ENCODE peak calls at places on chromosomes 12 and 14, in eight cellular contexts. One of them, this sample, is unnamed.

GRCh38 chr12:19946549-19946948 is 421.8 kb upstream of the PDE3A start:
- DNase-seq in body of pancreas: no peak
- DNase-seq in psoas muscle: no peak
- DNase-seq in fibroblast of lung: peak; percentile 92
- DNase-seq in PC-3: peak; percentile 62
- DNase-seq in tibial nerve: no peak
- DNase-seq in mucosa of descending colon: no peak
- DNase-seq in A549: peak; percentile 73
- DNase-seq in this sample: no peak

GRCh38 chr12:10607885-10608458 is 5.4 kb downstream of the MAGOHB start:
- DNase-seq in psoas muscle: no peak
- DNase-seq in tibial nerve: no peak
- DNase-seq in body of pancreas: no peak
- DNase-seq in fibroblast of lung: peak; percentile 27
- DNase-seq in PC-3: peak; percentile 25
- DNase-seq in mucosa of descending colon: no peak
- DNase-seq in A549: no peak
- DNase-seq in this sample: peak; percentile 50

GRCh38 chr12:13597837-13598236 is 383.6 kb downstream of the GRIN2B start:
- DNase-seq in mucosa of descending colon: no peak
- DNase-seq in body of pancreas: no peak
- DNase-seq in psoas muscle: no peak
- DNase-seq in PC-3: no peak
- DNase-seq in fibroblast of lung: no peak
- DNase-seq in tibial nerve: no peak
- DNase-seq in A549: no peak
- DNase-seq in this sample: no peak

GRCh38 chr14:95244587-95244986 is 75.1 kb downstream of the CLMN start:
- DNase-seq in body of pancreas: no peak
- DNase-seq in PC-3: no peak
- DNase-seq in psoas muscle: no peak
- DNase-seq in fibroblast of lung: no peak
- DNase-seq in mucosa of descending colon: no peak
- DNase-seq in tibial nerve: no peak
- DNase-seq in A549: no peak
- DNase-seq in this sample: no peak

GRCh38 chr12:49121047-49121696 is 10.0 kb downstream of the TUBA1B start:
- DNase-seq in mucosa of descending colon: no peak
- DNase-seq in PC-3: peak; percentile 79
- DNase-seq in psoas muscle: no peak
- DNase-seq in tibial nerve: peak; percentile 56
- DNase-seq in fibroblast of lung: peak; percentile 78
- DNase-seq in A549: peak; percentile 86
- DNase-seq in body of pancreas: peak; percentile 51
- DNase-seq in this sample: peak; percentile 77

GRCh38 chr12:32454075-32454474 is 54.7 kb downstream of the FGD4 start:
- DNase-seq in psoas muscle: no peak
- DNase-seq in A549: peak; percentile 47
- DNase-seq in mucosa of descending colon: no peak
- DNase-seq in PC-3: peak; percentile 68
- DNase-seq in fibroblast of lung: peak; percentile 67
- DNase-seq in body of pancreas: no peak
- DNase-seq in tibial nerve: no peak
- DNase-seq in this sample: no peak

GRCh38 chr14:25237845-25238244 is 187.9 kb upstream of the STXBP6 start:
- DNase-seq in psoas muscle: no peak
- DNase-seq in fibroblast of lung: peak; percentile 11
- DNase-seq in A549: no peak
- DNase-seq in mucosa of descending colon: no peak
- DNase-seq in PC-3: no peak
- DNase-seq in body of pancreas: peak; percentile 8
- DNase-seq in tibial nerve: no peak
- DNase-seq in this sample: peak; percentile 36

GRCh38 chr14:43872752-43873655 is 634.1 kb downstream of the FSCB start:
- DNase-seq in psoas muscle: no peak
- DNase-seq in body of pancreas: no peak
- DNase-seq in tibial nerve: no peak
- DNase-seq in PC-3: no peak
- DNase-seq in mucosa of descending colon: no peak
- DNase-seq in fibroblast of lung: no peak
- DNase-seq in A549: no peak
- DNase-seq in this sample: no peak

GRCh38 chr12:115351513-115352077 is 667.6 kb upstream of the TBX3 start:
- DNase-seq in mucosa of descending colon: no peak
- DNase-seq in fibroblast of lung: peak; percentile 82
- DNase-seq in body of pancreas: no peak
- DNase-seq in A549: no peak
- DNase-seq in psoas muscle: no peak
- DNase-seq in tibial nerve: no peak
- DNase-seq in PC-3: no peak
- DNase-seq in this sample: no peak

GRCh38 chr14:103393687-103394626 is 8.7 kb downstream of the MARK3 start:
- DNase-seq in PC-3: peak; percentile 58
- DNase-seq in A549: peak; percentile 41
- DNase-seq in body of pancreas: peak; percentile 54
- DNase-seq in mucosa of descending colon: no peak
- DNase-seq in psoas muscle: no peak
- DNase-seq in fibroblast of lung: peak; percentile 60
- DNase-seq in tibial nerve: no peak
- DNase-seq in this sample: no peak

GRCh38 chr14:100557658-100558057 is 29.6 kb downstream of the BEGAIN start:
- DNase-seq in psoas muscle: no peak
- DNase-seq in PC-3: no peak
- DNase-seq in tibial nerve: no peak
- DNase-seq in body of pancreas: no peak
- DNase-seq in mucosa of descending colon: no peak
- DNase-seq in A549: no peak
- DNase-seq in fibroblast of lung: no peak
- DNase-seq in this sample: no peak

GRCh38 chr12:5432011-5432400 is at the start of gene NTF3:
- DNase-seq in body of pancreas: no peak
- DNase-seq in A549: no peak
- DNase-seq in psoas muscle: no peak
- DNase-seq in PC-3: no peak
- DNase-seq in mucosa of descending colon: no peak
- DNase-seq in fibroblast of lung: peak; percentile 51
- DNase-seq in tibial nerve: no peak
- DNase-seq in this sample: no peak

GRCh38 chr12:132803883-132804282 is 24.8 kb downstream of the GOLGA3 start:
- DNase-seq in psoas muscle: peak; percentile 64
- DNase-seq in tibial nerve: no peak
- DNase-seq in PC-3: no peak
- DNase-seq in body of pancreas: no peak
- DNase-seq in A549: no peak
- DNase-seq in mucosa of descending colon: no peak
- DNase-seq in fibroblast of lung: no peak
- DNase-seq in this sample: no peak

GRCh38 chr14:60164404-60164716 is 838 bp downstream of the DHRS7 start:
- DNase-seq in psoas muscle: no peak
- DNase-seq in body of pancreas: no peak
- DNase-seq in tibial nerve: no peak
- DNase-seq in PC-3: no peak
- DNase-seq in fibroblast of lung: no peak
- DNase-seq in mucosa of descending colon: no peak
- DNase-seq in A549: peak; percentile 36
- DNase-seq in this sample: no peak

GRCh38 chr12:103128862-103129501 is 171.5 kb downstream of the ASCL1 start:
- DNase-seq in PC-3: no peak
- DNase-seq in fibroblast of lung: no peak
- DNase-seq in psoas muscle: no peak
- DNase-seq in tibial nerve: no peak
- DNase-seq in A549: no peak
- DNase-seq in body of pancreas: peak; percentile 77
- DNase-seq in mucosa of descending colon: no peak
- DNase-seq in this sample: no peak

GRCh38 chr14:98138666-98139065 is 1133.3 kb downstream of the BCL11B start:
- DNase-seq in psoas muscle: no peak
- DNase-seq in mucosa of descending colon: no peak
- DNase-seq in body of pancreas: peak; percentile 14
- DNase-seq in tibial nerve: no peak
- DNase-seq in fibroblast of lung: peak; percentile 2
- DNase-seq in PC-3: peak; percentile 30
- DNase-seq in A549: peak; percentile 13
- DNase-seq in this sample: no peak
- TF ChIP-seq CTCF in psoas muscle: no peak
- TF ChIP-seq CTCF in mucosa of descending colon: peak; percentile 50
- TF ChIP-seq CTCF in body of pancreas: peak; percentile 50
- TF ChIP-seq CTCF in tibial nerve: peak; percentile 17
- TF ChIP-seq CTCF in fibroblast of lung: no peak
- TF ChIP-seq CTCF in PC-3: peak; percentile 61
- TF ChIP-seq CTCF in A549: peak; percentile 50
- TF ChIP-seq CTCF in this sample: peak; percentile 32

GRCh38 chr12:54126696-54127537 is 61.9 kb downstream of the SMUG1 start:
- DNase-seq in PC-3: no peak
- DNase-seq in psoas muscle: peak; percentile 84
- DNase-seq in A549: peak; percentile 55
- DNase-seq in body of pancreas: peak; percentile 39
- DNase-seq in fibroblast of lung: peak; percentile 25
- DNase-seq in mucosa of descending colon: peak; percentile 54
- DNase-seq in tibial nerve: peak; percentile 67
- DNase-seq in this sample: no peak

GRCh38 chr12:54129028-54129903 is 59.5 kb downstream of the SMUG1 start:
- DNase-seq in fibroblast of lung: no peak
- DNase-seq in mucosa of descending colon: no peak
- DNase-seq in body of pancreas: no peak
- DNase-seq in tibial nerve: no peak
- DNase-seq in PC-3: no peak
- DNase-seq in A549: no peak
- DNase-seq in psoas muscle: no peak
- DNase-seq in this sample: no peak

GRCh38 chr12:54125950-54126695 is 62.7 kb downstream of the SMUG1 start:
- DNase-seq in A549: no peak
- DNase-seq in tibial nerve: peak; percentile 32
- DNase-seq in mucosa of descending colon: peak; percentile 31
- DNase-seq in fibroblast of lung: no peak
- DNase-seq in PC-3: no peak
- DNase-seq in body of pancreas: peak; percentile 25
- DNase-seq in psoas muscle: peak; percentile 65
- DNase-seq in this sample: no peak

GRCh38 chr12:54127538-54128259 is 61.1 kb downstream of the SMUG1 start:
- DNase-seq in tibial nerve: no peak
- DNase-seq in PC-3: no peak
- DNase-seq in mucosa of descending colon: no peak
- DNase-seq in psoas muscle: no peak
- DNase-seq in fibroblast of lung: no peak
- DNase-seq in A549: no peak
- DNase-seq in body of pancreas: no peak
- DNase-seq in this sample: no peak

DNA sequence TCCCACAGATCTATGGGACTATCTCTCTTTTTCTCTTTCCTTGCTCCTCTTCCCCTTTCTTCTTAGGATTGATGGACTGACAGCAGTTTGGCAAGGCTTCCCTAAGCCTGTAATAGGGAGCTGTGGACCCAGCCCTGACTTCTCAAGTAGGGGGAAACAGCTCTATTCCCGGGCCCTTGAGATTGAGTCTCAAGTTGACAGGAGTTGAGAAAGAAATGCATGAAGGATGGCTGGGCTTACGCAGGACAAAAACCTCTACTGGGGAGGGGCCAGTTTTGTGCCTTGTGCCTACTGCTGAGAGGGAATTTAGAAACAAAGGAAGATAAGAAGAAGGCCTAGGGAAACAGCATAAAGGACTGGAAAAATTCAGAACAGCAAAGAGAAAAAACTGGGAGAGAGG is 60.3 kb downstream of the SMUG1 start:
- DNase-seq in PC-3: no peak
- DNase-seq in tibial nerve: no peak
- DNase-seq in mucosa of descending colon: no peak
- DNase-seq in psoas muscle: no peak
- DNase-seq in A549: no peak
- DNase-seq in fibroblast of lung: no peak
- DNase-seq in body of pancreas: no peak
- DNase-seq in this sample: no peak
- H3K4me1 ChIP-seq in PC-3: no peaks in the 10 kb centered on the region
- H3K4me1 ChIP-seq in tibial nerve: no peaks in the 10 kb centered on the region
- H3K4me1 ChIP-seq in mucosa of descending colon: no peaks in the 10 kb centered on the region
- H3K4me1 ChIP-seq in psoas muscle: no peaks in the 10 kb centered on the region
- H3K4me1 ChIP-seq in A549: no peaks in the 10 kb centered on the region
- H3K4me1 ChIP-seq in fibroblast of lung: no peaks in the 10 kb centered on the region
- H3K4me1 ChIP-seq in body of pancreas: peaks cover 15% of the 10 kb centered on the region
- H3K4me1 ChIP-seq in this sample: peaks cover 53% of the 10 kb centered on the region

GRCh38 chr12:15789215-15790171 is at the start of gene EPS8:
- DNase-seq in tibial nerve: peak; percentile 87
- DNase-seq in A549: peak; percentile 78
- DNase-seq in psoas muscle: peak; percentile 96
- DNase-seq in mucosa of descending colon: peak; percentile 96
- DNase-seq in fibroblast of lung: peak; percentile 91
- DNase-seq in body of pancreas: peak; percentile 93
- DNase-seq in PC-3: peak; percentile 88
- DNase-seq in this sample: peak; percentile 97

GRCh38 chr12:15788266-15789214 is 648 bp downstream of the EPS8 start:
- DNase-seq in A549: peak; percentile 47
- DNase-seq in psoas muscle: peak; percentile 52
- DNase-seq in tibial nerve: peak; percentile 32
- DNase-seq in fibroblast of lung: peak; percentile 61
- DNase-seq in mucosa of descending colon: peak; percentile 60
- DNase-seq in PC-3: peak; percentile 47
- DNase-seq in body of pancreas: peak; percentile 58
- DNase-seq in this sample: peak; percentile 58

GRCh38 chr12:15783288-15783687 is 5.9 kb downstream of the EPS8 start:
- DNase-seq in psoas muscle: no peak
- DNase-seq in fibroblast of lung: peak; percentile 34
- DNase-seq in mucosa of descending colon: no peak
- DNase-seq in PC-3: no peak
- DNase-seq in tibial nerve: no peak
- DNase-seq in body of pancreas: no peak
- DNase-seq in A549: no peak
- DNase-seq in this sample: no peak

GRCh38 chr12:15782667-15783066 is 6.5 kb downstream of the EPS8 start:
- DNase-seq in psoas muscle: no peak
- DNase-seq in body of pancreas: no peak
- DNase-seq in tibial nerve: no peak
- DNase-seq in PC-3: no peak
- DNase-seq in fibroblast of lung: no peak
- DNase-seq in A549: no peak
- DNase-seq in mucosa of descending colon: no peak
- DNase-seq in this sample: no peak

GRCh38 chr12:15787801-15788200 is 1.4 kb downstream of the EPS8 start:
- DNase-seq in body of pancreas: no peak
- DNase-seq in mucosa of descending colon: no peak
- DNase-seq in tibial nerve: no peak
- DNase-seq in PC-3: no peak
- DNase-seq in fibroblast of lung: no peak
- DNase-seq in psoas muscle: no peak
- DNase-seq in A549: no peak
- DNase-seq in this sample: no peak
- H3K4me3 ChIP-seq in body of pancreas: peak overlapping the region; percentile 64
- H3K4me3 ChIP-seq in mucosa of descending colon: no peak overlapping the region
- H3K4me3 ChIP-seq in tibial nerve: peak overlapping the region; percentile 56
- H3K4me3 ChIP-seq in PC-3: peak overlapping the region; percentile 85
- H3K4me3 ChIP-seq in fibroblast of lung: peak overlapping the region; percentile 91
- H3K4me3 ChIP-seq in psoas muscle: peak overlapping the region; percentile 97
- H3K4me3 ChIP-seq in A549: peak overlapping the region; percentile 78
- H3K4me3 ChIP-seq in this sample: peak overlapping the region; percentile 76

DNA sequence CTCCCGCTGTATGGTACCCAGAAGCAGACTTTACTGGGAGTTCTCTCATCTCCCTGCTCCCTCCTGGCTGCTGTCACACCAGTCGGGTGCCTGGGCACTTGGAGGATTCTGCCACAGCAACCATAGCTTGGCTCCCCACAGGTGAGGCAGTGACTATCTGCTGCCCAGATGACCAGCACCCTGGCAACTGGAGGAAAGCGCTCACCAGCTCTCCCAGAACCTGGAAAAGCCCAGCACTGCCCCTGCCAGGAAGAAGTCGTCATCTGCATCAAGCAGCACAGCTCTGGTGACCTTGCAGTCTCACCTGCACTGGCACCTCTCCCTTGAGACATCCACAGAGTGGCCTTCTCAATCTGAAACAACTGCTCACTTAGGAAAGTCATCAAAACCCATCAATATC is 31.9 kb upstream of the TC2N start:
- DNase-seq in tibial nerve: no peak
- DNase-seq in psoas muscle: no peak
- DNase-seq in mucosa of descending colon: no peak
- DNase-seq in PC-3: peak; percentile 68
- DNase-seq in fibroblast of lung: no peak
- DNase-seq in A549: no peak
- DNase-seq in body of pancreas: peak; percentile 95
- DNase-seq in this sample: peak; percentile 49
- TF ChIP-seq CTCF in tibial nerve: no peak
- TF ChIP-seq CTCF in psoas muscle: no peak
- TF ChIP-seq CTCF in mucosa of descending colon: no peak
- TF ChIP-seq CTCF in PC-3: peak; percentile 67
- TF ChIP-seq CTCF in fibroblast of lung: no peak
- TF ChIP-seq CTCF in A549: no peak
- TF ChIP-seq CTCF in body of pancreas: no peak
- TF ChIP-seq CTCF in this sample: no peak